ENCODE peak calls at places on chromosomes 5 and 9, in nine cellular contexts. E, C, B, M, D, U, Q, X and N are unnamed samples.

GRCh38 chr5:124176692-124177091 is 569.7 kb downstream of the ZNF608 start:
- DNase-seq in X (peak; percentile 38), M (peak; percentile 31), C (no peak), Q (peak; percentile 67), U (no peak), D (no peak), E (no peak), B (no peak), N (peak; percentile 24)

GRCh38 chr9:5536684-5537083 is 26.4 kb downstream of the PDCD1LG2 start:
- DNase-seq in Q (no peak), X (no peak), U (no peak), D (no peak), B (no peak), C (no peak), M (no peak), E (no peak), N (no peak)

GRCh38 chr9:4137755-4138154 is 162.1 kb downstream of the GLIS3 start:
- DNase-seq in U (no peak), M (no peak), Q (no peak), D (no peak), X (no peak), E (no peak), B (no peak), C (no peak), N (no peak)

GRCh38 chr9:109098221-109098959 is 21.4 kb downstream of the TMEM245 start:
- DNase-seq in C (peak; percentile 62), U (no peak), B (no peak), E (no peak), X (no peak), D (no peak), M (peak; percentile 57), Q (peak; percentile 52), N (no peak)

GRCh38 chr9:22136446-22137140 is 127.5 kb upstream of the CDKN2B start:
- DNase-seq in D (no peak), Q (no peak), X (no peak), B (no peak), E (no peak), U (no peak), M (no peak), C (no peak), N (no peak)

GRCh38 chr5:172646716-172647285 is 5.7 kb downstream of the NEURL1B start:
- DNase-seq in E (peak; percentile 68), M (peak; percentile 78), X (no peak), B (no peak), D (peak; percentile 74), C (peak; percentile 75), Q (no peak), U (peak; percentile 49), N (peak; percentile 53)

GRCh38 chr9:7756088-7756487 is 43.5 kb downstream of the DMAC1 start:
- DNase-seq in D (no peak), M (no peak), B (no peak), E (no peak), C (no peak), X (no peak), Q (no peak), U (no peak), N (no peak)

GRCh38 chr5:61379677-61380076 is 47.6 kb downstream of the ZSWIM6 start:
- DNase-seq in C (no peak), B (no peak), M (no peak), E (no peak), D (no peak), X (no peak), Q (no peak), U (no peak), N (no peak)

GRCh38 chr5:137500616-137501225 is 1.6 kb upstream of the SPOCK1 start:
- DNase-seq in D (no peak), E (no peak), M (no peak), C (no peak), X (no peak), B (no peak), U (no peak), Q (no peak), N (no peak)

GRCh38 chr5:137498736-137499505 is at the start of gene SPOCK1:
- DNase-seq in B (peak; percentile 35), M (peak; percentile 83), X (peak; percentile 60), D (peak; percentile 92), Q (peak; percentile 85), C (peak; percentile 96), U (peak; percentile 50), E (peak; percentile 69), N (peak; percentile 76)

GRCh38 chr5:137497396-137498290 is 1.5 kb downstream of the SPOCK1 start:
- DNase-seq in X (no peak), B (no peak), D (no peak), U (no peak), M (no peak), C (no peak), Q (no peak), E (no peak), N (no peak)

GRCh38 chr5:137498301-137498735 is 808 bp downstream of the SPOCK1 start:
- DNase-seq in C (peak; percentile 69), D (peak; percentile 81), U (no peak), B (no peak), X (no peak), E (peak; percentile 24), M (peak; percentile 32), Q (peak; percentile 27), N (no peak)

DNA sequence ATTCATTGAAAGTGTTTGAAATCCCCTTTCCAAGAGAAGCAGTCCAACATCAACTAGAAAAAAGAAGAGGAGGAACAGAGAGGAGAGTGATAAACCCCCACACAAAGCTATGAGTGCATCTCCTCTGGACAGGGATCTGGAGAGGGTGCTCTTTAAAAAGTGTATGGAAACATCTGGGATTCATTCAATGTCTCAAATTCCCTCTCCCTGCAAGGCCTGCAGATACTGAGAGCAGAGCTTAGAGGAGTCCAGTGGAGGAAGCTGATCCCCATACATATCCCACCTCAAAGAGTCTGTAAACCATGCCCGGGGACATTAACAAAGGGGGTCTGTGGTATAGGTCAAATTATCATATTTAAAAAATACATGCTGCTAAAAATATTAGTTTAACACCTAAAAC is 2.2 kb downstream of the SPOCK1 start:
- DNase-seq in Q (no peak), E (no peak), U (no peak), M (no peak), C (no peak), X (no peak), D (no peak), B (no peak), N (no peak)
- H3K4me3 ChIP-seq in Q (no peak overlapping the region), E (no peak overlapping the region), U (no peak overlapping the region), M (no peak overlapping the region), C (no peak overlapping the region), X (no peak overlapping the region), D (no peak overlapping the region), B (no peak overlapping the region), N (no peak overlapping the region)

DNA sequence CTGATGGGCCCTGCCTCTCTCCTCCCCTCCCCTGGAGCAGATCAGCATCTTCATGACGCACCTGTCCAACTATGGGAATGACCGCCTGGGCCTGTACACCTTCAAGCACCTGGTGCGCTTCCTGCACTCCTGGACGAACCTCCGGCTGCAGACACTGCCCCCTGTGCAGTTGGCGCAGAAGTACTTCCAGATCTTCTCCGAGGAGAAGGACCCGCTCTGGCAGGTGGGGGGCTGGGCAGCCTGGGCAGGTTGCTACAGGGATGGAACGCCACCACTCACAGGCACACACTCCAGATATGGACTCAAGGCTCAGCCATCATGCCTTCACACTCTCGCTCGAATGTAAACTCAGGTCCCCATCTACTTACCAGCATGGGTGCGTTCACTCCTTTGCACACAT is 32.1 kb downstream of the NDST1 start:
- DNase-seq in U (no peak), C (no peak), D (no peak), M (no peak), Q (no peak), X (no peak), E (no peak), B (no peak), N (no peak)
- H3K36me3 ChIP-seq in U (peaks cover 6% of the 10 kb centered on the region), C (no peaks in the 10 kb centered on the region), D (peaks cover 12% of the 10 kb centered on the region), M (peaks cover 26% of the 10 kb centered on the region), Q (peaks cover 35% of the 10 kb centered on the region), X (peaks cover 70% of the 10 kb centered on the region), E (no peaks in the 10 kb centered on the region), B (no peaks in the 10 kb centered on the region), N (no peaks in the 10 kb centered on the region)

DNA sequence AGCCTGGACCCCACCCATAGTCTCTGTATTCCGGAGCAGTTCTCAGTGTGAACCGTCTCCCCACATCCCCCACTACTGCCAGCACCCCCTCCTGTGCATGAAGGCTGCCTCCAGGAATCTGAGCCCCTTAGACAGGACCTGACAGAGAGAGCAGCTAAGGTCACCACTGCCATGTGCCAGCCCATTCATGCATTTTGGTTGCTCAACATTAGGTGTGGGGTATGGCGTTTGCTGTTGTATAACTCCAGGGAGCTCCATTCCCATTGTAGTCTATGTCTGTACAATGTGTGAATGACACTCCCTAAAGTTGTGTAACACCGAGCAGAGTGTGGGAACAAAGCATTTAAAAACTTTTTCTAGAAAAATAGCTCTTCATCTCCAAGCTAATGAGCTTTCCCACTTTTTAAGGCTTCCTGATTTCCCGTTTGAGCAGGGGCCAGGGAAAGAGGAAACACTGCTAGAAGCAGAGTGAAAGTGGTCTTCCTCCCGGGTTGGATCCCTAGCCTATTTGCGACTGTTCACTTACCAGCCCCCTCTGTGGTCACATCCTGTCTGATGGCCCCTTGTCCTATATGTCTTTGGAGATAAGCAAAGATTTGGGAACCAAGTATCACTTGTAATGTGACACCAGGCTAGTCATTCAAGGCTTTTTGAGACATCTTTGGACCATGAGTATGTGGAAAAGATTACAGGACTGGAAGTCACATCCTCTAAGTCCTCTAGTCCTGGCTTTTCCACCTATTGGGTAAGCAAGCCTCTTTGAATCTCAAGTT is 5.9 kb downstream of the DNAJB5 start:
- DNase-seq in U (no peak), X (no peak), E (no peak), M (no peak), B (no peak), C (no peak), Q (no peak), D (no peak), N (no peak)
- H3K4me1 ChIP-seq in U (no peaks in the 10 kb centered on the region), X (peaks cover 52% of the 10 kb centered on the region), E (peaks cover 24% of the 10 kb centered on the region), M (peaks cover 30% of the 10 kb centered on the region), B (no peaks in the 10 kb centered on the region), C (peaks cover 13% of the 10 kb centered on the region), Q (peaks cover 26% of the 10 kb centered on the region), D (no peaks in the 10 kb centered on the region), N (peaks cover under 1% of the 10 kb centered on the region)

GRCh38 chr9:114612272-114612923 is 1.3 kb downstream of the TMEM268 start:
- DNase-seq in E (no peak), M (no peak), B (no peak), D (no peak), X (no peak), U (peak; percentile 48), Q (peak; percentile 7), C (no peak), N (no peak)

GRCh38 chr9:114611516-114612271 is 603 bp downstream of the TMEM268 start:
- DNase-seq in U (peak; percentile 68), E (peak; percentile 74), Q (peak; percentile 62), C (no peak), M (peak; percentile 41), D (peak; percentile 89), B (peak; percentile 30), X (peak; percentile 68), N (peak; percentile 74)

GRCh38 chr9:114614373-114614772 is 3.3 kb downstream of the TMEM268 start:
- DNase-seq in Q (no peak), B (no peak), D (no peak), U (no peak), E (no peak), M (no peak), C (no peak), X (no peak), N (no peak)

GRCh38 chr9:114613087-114613486 is 2.0 kb downstream of the TMEM268 start:
- DNase-seq in E (no peak), X (no peak), U (no peak), D (no peak), M (peak; percentile 9), Q (no peak), C (no peak), B (no peak), N (no peak)

DNA sequence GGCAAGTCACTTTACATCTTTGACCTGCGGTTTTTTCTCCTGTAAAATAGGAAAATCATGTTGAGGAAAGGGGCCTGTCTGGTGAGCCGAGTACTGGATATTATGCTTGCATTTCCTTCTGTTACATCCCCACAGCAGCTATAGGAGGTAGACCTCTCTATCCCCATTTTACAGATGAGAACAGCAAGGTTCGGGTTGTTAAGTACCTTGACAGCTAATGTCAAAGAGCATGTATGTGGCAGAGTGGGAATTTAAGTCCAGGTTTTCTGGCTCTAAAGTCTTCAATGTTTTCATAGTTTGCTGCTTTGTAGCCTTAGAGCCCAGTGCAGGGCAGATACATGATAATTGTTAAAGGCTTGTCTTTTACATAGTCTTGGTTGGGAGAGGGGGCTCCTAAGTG is 2.8 kb downstream of the TMEM268 start:
- DNase-seq in Q (no peak), M (no peak), B (no peak), E (no peak), C (no peak), X (no peak), D (no peak), U (no peak), N (no peak)
- H3K4me3 ChIP-seq in Q (no peak overlapping the region), M (no peak overlapping the region), B (no peak overlapping the region), E (no peak overlapping the region), C (no peak overlapping the region), X (no peak overlapping the region), D (no peak overlapping the region), U (no peak overlapping the region), N (no peak overlapping the region)